ENCODE peak calls at places on chromosomes 4 and X, in ten cellular contexts. One of them, this sample, is unnamed.

GRCh38 chrX:15143050-15143824 is 126.6 kb downstream of the ASB9 start:
- DNase-seq in AG09319: no peak
- DNase-seq in HuH-7.5: peak; percentile 3
- DNase-seq in EL: peak; percentile 30
- DNase-seq in globus pallidus: peak; percentile 7
- DNase-seq in Kasumi-1: peak; percentile 4
- DNase-seq in NCI-H1092 treated with DMSO at 0.1 percent for 48 hours: peak; percentile 69
- DNase-seq in cardiac fibroblast: peak; percentile 46
- DNase-seq in neural crest cell: peak; percentile 35
- DNase-seq in skeletal muscle cell: no peak
- DNase-seq in this sample: peak; percentile 42

GRCh38 chr4:66688674-66689073 is 856.6 kb downstream of the CENPC start:
- DNase-seq in AG09319: no peak
- DNase-seq in HuH-7.5: no peak
- DNase-seq in EL: peak; percentile 34
- DNase-seq in globus pallidus: peak; percentile 2
- DNase-seq in Kasumi-1: peak; percentile 45
- DNase-seq in NCI-H1092 treated with DMSO at 0.1 percent for 48 hours: peak; percentile 71
- DNase-seq in cardiac fibroblast: peak; percentile 60
- DNase-seq in neural crest cell: no peak
- DNase-seq in skeletal muscle cell: peak; percentile 4
- DNase-seq in this sample: peak; percentile 15

GRCh38 chr4:37960679-37961078 is 481 bp downstream of the PTTG2 start:
- DNase-seq in AG09319: no peak
- DNase-seq in HuH-7.5: no peak
- DNase-seq in EL: no peak
- DNase-seq in globus pallidus: no peak
- DNase-seq in Kasumi-1: no peak
- DNase-seq in NCI-H1092 treated with DMSO at 0.1 percent for 48 hours: no peak
- DNase-seq in cardiac fibroblast: no peak
- DNase-seq in neural crest cell: no peak
- DNase-seq in skeletal muscle cell: no peak
- DNase-seq in this sample: no peak

GRCh38 chr4:99816611-99817309 is at the start of gene DAPP1:
- DNase-seq in AG09319: no peak
- DNase-seq in HuH-7.5: no peak
- DNase-seq in EL: no peak
- DNase-seq in globus pallidus: peak; percentile 33
- DNase-seq in Kasumi-1: peak; percentile 18
- DNase-seq in NCI-H1092 treated with DMSO at 0.1 percent for 48 hours: no peak
- DNase-seq in cardiac fibroblast: no peak
- DNase-seq in neural crest cell: no peak
- DNase-seq in skeletal muscle cell: no peak
- DNase-seq in this sample: no peak

GRCh38 chr4:27003602-27004238 is 143.1 kb downstream of the STIM2 start:
- DNase-seq in AG09319: no peak
- DNase-seq in HuH-7.5: no peak
- DNase-seq in EL: peak; percentile 67
- DNase-seq in globus pallidus: no peak
- DNase-seq in Kasumi-1: no peak
- DNase-seq in NCI-H1092 treated with DMSO at 0.1 percent for 48 hours: no peak
- DNase-seq in cardiac fibroblast: peak; percentile 29
- DNase-seq in neural crest cell: no peak
- DNase-seq in skeletal muscle cell: no peak
- DNase-seq in this sample: peak; percentile 65

GRCh38 chr4:61918507-61919462 is 718.7 kb downstream of the ADGRL3 start:
- DNase-seq in AG09319: no peak
- DNase-seq in HuH-7.5: no peak
- DNase-seq in EL: no peak
- DNase-seq in globus pallidus: no peak
- DNase-seq in Kasumi-1: no peak
- DNase-seq in NCI-H1092 treated with DMSO at 0.1 percent for 48 hours: no peak
- DNase-seq in cardiac fibroblast: no peak
- DNase-seq in neural crest cell: no peak
- DNase-seq in skeletal muscle cell: no peak
- DNase-seq in this sample: no peak

GRCh38 chrX:15301924-15302323 is 13.5 kb downstream of the ASB11 start:
- DNase-seq in AG09319: no peak
- DNase-seq in HuH-7.5: no peak
- DNase-seq in EL: no peak
- DNase-seq in globus pallidus: no peak
- DNase-seq in Kasumi-1: peak; percentile 5
- DNase-seq in NCI-H1092 treated with DMSO at 0.1 percent for 48 hours: no peak
- DNase-seq in cardiac fibroblast: peak; percentile 37
- DNase-seq in neural crest cell: no peak
- DNase-seq in skeletal muscle cell: peak; percentile 13
- DNase-seq in this sample: peak; percentile 40

GRCh38 chr4:185534850-185535761 is at the start of gene PDLIM3:
- DNase-seq in AG09319: no peak
- DNase-seq in HuH-7.5: peak; percentile 32
- DNase-seq in EL: peak; percentile 32
- DNase-seq in globus pallidus: peak; percentile 74
- DNase-seq in Kasumi-1: no peak
- DNase-seq in NCI-H1092 treated with DMSO at 0.1 percent for 48 hours: peak; percentile 47
- DNase-seq in cardiac fibroblast: peak; percentile 67
- DNase-seq in neural crest cell: peak; percentile 38
- DNase-seq in skeletal muscle cell: no peak
- DNase-seq in this sample: no peak

GRCh38 chr4:119550857-119551532 is 77.6 kb downstream of the PDE5A start:
- DNase-seq in AG09319: no peak
- DNase-seq in HuH-7.5: no peak
- DNase-seq in EL: peak; percentile 55
- DNase-seq in globus pallidus: no peak
- DNase-seq in Kasumi-1: no peak
- DNase-seq in NCI-H1092 treated with DMSO at 0.1 percent for 48 hours: no peak
- DNase-seq in cardiac fibroblast: peak; percentile 46
- DNase-seq in neural crest cell: peak; percentile 39
- DNase-seq in skeletal muscle cell: no peak
- DNase-seq in this sample: peak; percentile 36

GRCh38 chr4:64016893-64017292 is 392.4 kb downstream of the TECRL start:
- DNase-seq in AG09319: no peak
- DNase-seq in HuH-7.5: no peak
- DNase-seq in EL: no peak
- DNase-seq in globus pallidus: no peak
- DNase-seq in Kasumi-1: no peak
- DNase-seq in NCI-H1092 treated with DMSO at 0.1 percent for 48 hours: no peak
- DNase-seq in cardiac fibroblast: no peak
- DNase-seq in neural crest cell: no peak
- DNase-seq in skeletal muscle cell: no peak
- DNase-seq in this sample: no peak

GRCh38 chrX:38768079-38768478 is 33.2 kb upstream of the MID1IP1 start:
- DNase-seq in AG09319: peak; percentile 8
- DNase-seq in HuH-7.5: no peak
- DNase-seq in EL: peak; percentile 13
- DNase-seq in globus pallidus: peak; percentile 6
- DNase-seq in Kasumi-1: peak; percentile 23
- DNase-seq in NCI-H1092 treated with DMSO at 0.1 percent for 48 hours: peak; percentile 58
- DNase-seq in cardiac fibroblast: peak; percentile 56
- DNase-seq in neural crest cell: no peak
- DNase-seq in skeletal muscle cell: peak; percentile 1
- DNase-seq in this sample: peak; percentile 45

GRCh38 chr4:112852586-112852985 is 196.9 kb upstream of the ANK2 start:
- DNase-seq in AG09319: no peak
- DNase-seq in HuH-7.5: no peak
- DNase-seq in EL: no peak
- DNase-seq in globus pallidus: no peak
- DNase-seq in Kasumi-1: no peak
- DNase-seq in NCI-H1092 treated with DMSO at 0.1 percent for 48 hours: no peak
- DNase-seq in cardiac fibroblast: no peak
- DNase-seq in neural crest cell: no peak
- DNase-seq in skeletal muscle cell: no peak
- DNase-seq in this sample: peak; percentile 4

GRCh38 chr4:183721207-183722081 is 62.4 kb downstream of the TRAPPC11 start:
- DNase-seq in AG09319: no peak
- DNase-seq in HuH-7.5: peak; percentile 51
- DNase-seq in EL: peak; percentile 36
- DNase-seq in globus pallidus: peak; percentile 5
- DNase-seq in Kasumi-1: peak; percentile 41
- DNase-seq in NCI-H1092 treated with DMSO at 0.1 percent for 48 hours: no peak
- DNase-seq in cardiac fibroblast: peak; percentile 55
- DNase-seq in neural crest cell: no peak
- DNase-seq in skeletal muscle cell: no peak
- DNase-seq in this sample: peak; percentile 63

GRCh38 chr4:82044141-82044993 is 329.4 kb downstream of the HNRNPD start:
- DNase-seq in AG09319: no peak
- DNase-seq in HuH-7.5: peak; percentile 31
- DNase-seq in EL: peak; percentile 22
- DNase-seq in globus pallidus: peak; percentile 52
- DNase-seq in Kasumi-1: peak; percentile 31
- DNase-seq in NCI-H1092 treated with DMSO at 0.1 percent for 48 hours: peak; percentile 79
- DNase-seq in cardiac fibroblast: peak; percentile 35
- DNase-seq in neural crest cell: peak; percentile 64
- DNase-seq in skeletal muscle cell: peak; percentile 12
- DNase-seq in this sample: peak; percentile 24

GRCh38 chr4:7897811-7898210 is 41.9 kb downstream of the AFAP1 start:
- DNase-seq in AG09319: no peak
- DNase-seq in HuH-7.5: no peak
- DNase-seq in EL: peak; percentile 32
- DNase-seq in globus pallidus: no peak
- DNase-seq in Kasumi-1: no peak
- DNase-seq in NCI-H1092 treated with DMSO at 0.1 percent for 48 hours: no peak
- DNase-seq in cardiac fibroblast: peak; percentile 48
- DNase-seq in neural crest cell: no peak
- DNase-seq in skeletal muscle cell: no peak
- DNase-seq in this sample: peak; percentile 69